ENCODE peak calls at places on chromosomes 6 and 20, in eight cellular contexts. V, H, I, B, U, S, J and Q are unnamed samples.
A peak's percentile ranks its signal among the peaks of the same experiment; 100 is the strongest.

GRCh38 chr6:8434727-8435092 is 635 bp downstream of the SLC35B3 start:
- DNase-seq in V (no peak), H (no peak), I (no peak), B (no peak), U (no peak), S (no peak), J (no peak), Q (no peak)

GRCh38 chr6:89527634-89528033 is 94.7 kb downstream of the ANKRD6 start:
- DNase-seq in V (no peak), H (peak; percentile 15), I (no peak), B (no peak), U (peak; percentile 16), S (no peak), J (no peak), Q (no peak)

GRCh38 chr20:51542033-51542893 is at the start of gene NFATC2:
- DNase-seq in V (peak; percentile 77), H (no peak), I (peak; percentile 23), B (no peak), U (no peak), S (peak; percentile 74), J (peak; percentile 96), Q (no peak)

GRCh38 chr6:105487040-105487787 is 84.3 kb upstream of the PREP start:
- DNase-seq in V (no peak), H (no peak), I (no peak), B (no peak), U (no peak), S (no peak), J (no peak), Q (no peak)

GRCh38 chr20:20503788-20504528 is 136.1 kb downstream of the INSM1 start:
- DNase-seq in V (no peak), H (peak; percentile 14), I (no peak), B (no peak), U (no peak), S (no peak), J (no peak), Q (no peak)

GRCh38 chr6:85483041-85483700 is 33.3 kb downstream of the NT5E start:
- DNase-seq in V (peak; percentile 90), H (peak; percentile 82), I (peak; percentile 82), B (peak; percentile 71), U (no peak), S (peak; percentile 76), J (peak; percentile 76), Q (peak; percentile 55)

GRCh38 chr6:165383323-165383722 is 73.9 kb upstream of the C6orf118 start:
- DNase-seq in V (no peak), H (no peak), I (no peak), B (no peak), U (no peak), S (no peak), J (no peak), Q (no peak)

GRCh38 chr20:43392561-43392960 is 65.1 kb upstream of the SRSF6 start:
- DNase-seq in V (no peak), H (no peak), I (no peak), B (no peak), U (no peak), S (no peak), J (no peak), Q (no peak)

GRCh38 chr6:97594834-97595233 is 311.8 kb upstream of the MMS22L start:
- DNase-seq in V (no peak), H (peak; percentile 60), I (no peak), B (peak; percentile 84), U (peak; percentile 14), S (no peak), J (no peak), Q (no peak)

GRCh38 chr6:136593748-136594490 is 43.7 kb upstream of the MAP7 start:
- DNase-seq in V (no peak), H (peak; percentile 100), I (peak; percentile 76), B (peak; percentile 100), U (peak; percentile 100), S (peak; percentile 31), J (no peak), Q (peak; percentile 89)

GRCh38 chr6:121678245-121678644 is 242.8 kb downstream of the GJA1 start:
- DNase-seq in V (no peak), H (no peak), I (no peak), B (peak; percentile 11), U (no peak), S (no peak), J (no peak), Q (no peak)

GRCh38 chr6:113989675-113990074 is 18.7 kb upstream of the HDAC2 start:
- DNase-seq in V (no peak), H (no peak), I (no peak), B (peak; percentile 27), U (no peak), S (no peak), J (no peak), Q (no peak)

GRCh38 chr6:100202417-100203194 is 208.6 kb upstream of the MCHR2 start:
- DNase-seq in V (no peak), H (peak; percentile 97), I (no peak), B (peak; percentile 93), U (peak; percentile 87), S (no peak), J (no peak), Q (no peak)

GRCh38 chr6:71080151-71080550 is 123.3 kb upstream of the B3GAT2 start:
- DNase-seq in V (no peak), H (no peak), I (no peak), B (no peak), U (no peak), S (no peak), J (no peak), Q (no peak)

GRCh38 chr20:51326241-51326819 is 216.2 kb downstream of the NFATC2 start:
- DNase-seq in V (peak; percentile 42), H (peak; percentile 58), I (peak; percentile 69), B (peak; percentile 76), U (no peak), S (peak; percentile 57), J (peak; percentile 38), Q (no peak)

GRCh38 chr20:17680128-17680835 is 1.8 kb downstream of the RRBP1 start:
- DNase-seq in V (peak; percentile 80), H (peak; percentile 86), I (peak; percentile 80), B (peak; percentile 71), U (no peak), S (peak; percentile 73), J (peak; percentile 10), Q (peak; percentile 53)

GRCh38 chr20:49310695-49311094 is 32.8 kb upstream of the ZNFX1 start:
- DNase-seq in V (no peak), H (peak; percentile 70), I (no peak), B (peak; percentile 19), U (no peak), S (no peak), J (no peak), Q (no peak)

GRCh38 chr6:155154158-155154830 is 109.5 kb upstream of the CLDN20 start:
- DNase-seq in V (no peak), H (peak; percentile 92), I (no peak), B (peak; percentile 96), U (peak; percentile 85), S (no peak), J (peak; percentile 71), Q (no peak)

DNA sequence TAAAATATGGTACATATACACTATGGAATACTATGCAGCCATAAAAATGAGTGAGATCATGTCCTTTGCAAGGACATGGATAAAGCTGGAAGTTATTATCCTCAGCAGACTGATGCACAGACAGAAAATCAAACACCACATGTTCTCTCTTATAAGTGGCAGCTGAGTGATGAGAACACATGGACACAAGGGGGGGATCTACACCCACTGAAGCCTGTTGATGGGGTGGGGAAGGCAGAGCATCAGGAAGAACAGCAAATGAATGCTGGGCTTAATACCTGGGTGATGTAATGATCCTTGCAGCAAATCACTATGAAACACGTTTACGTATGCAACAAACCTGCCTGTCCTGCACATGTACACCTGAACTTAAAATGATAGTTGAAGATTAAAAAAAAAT is 71.3 kb downstream of the MANEA start:
- DNase-seq in V (no peak), H (no peak), I (no peak), B (no peak), U (no peak), S (no peak), J (no peak), Q (no peak)
- TF ChIP-seq CTCF in V (no peak), H (no peak), I (no peak), B (no peak), U (no peak), S (no peak), J (no peak), Q (no peak)

DNA sequence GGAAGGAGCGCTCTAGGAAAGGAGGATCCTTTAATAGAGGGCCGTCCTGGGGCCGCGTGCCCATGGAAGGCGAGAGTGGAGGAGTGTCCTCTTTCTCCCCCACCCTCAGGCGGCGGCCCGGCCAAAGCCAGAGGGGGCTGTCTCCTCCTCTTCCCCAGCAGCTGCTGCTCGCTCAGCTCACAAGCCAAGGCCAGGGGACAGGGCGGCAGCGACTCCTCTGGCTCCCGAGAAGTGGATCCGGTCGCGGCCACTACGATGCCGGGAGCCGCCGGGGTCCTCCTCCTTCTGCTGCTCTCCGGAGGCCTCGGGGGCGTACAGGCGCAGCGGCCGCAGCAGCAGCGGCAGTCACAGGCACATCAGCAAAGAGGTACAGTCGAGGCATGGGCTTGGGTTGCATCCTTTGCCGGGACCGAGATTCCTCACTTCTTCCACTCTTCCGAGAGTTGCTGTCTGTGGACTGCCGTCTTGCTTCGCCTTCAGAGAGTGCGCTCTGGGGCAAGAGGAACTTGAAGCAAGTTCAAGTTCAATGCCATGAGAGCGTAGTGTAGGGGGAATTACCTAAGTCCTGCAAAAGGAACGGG is at the start of gene LAMA2:
- DNase-seq in V (peak; percentile 59), H (peak; percentile 76), I (peak; percentile 45), B (peak; percentile 55), U (no peak), S (peak; percentile 34), J (no peak), Q (no peak)
- TF ChIP-seq CTCF in V (no peak), H (peak; percentile 9), I (peak; percentile 12), B (peak; percentile 6), U (peak; percentile 35), S (no peak), J (no peak), Q (no peak)

GRCh38 chr6:25041676-25042598 is 106.2 kb upstream of the RIPOR2 start:
- DNase-seq in V (no peak), H (no peak), I (no peak), B (no peak), U (no peak), S (no peak), J (no peak), Q (no peak)

GRCh38 chr6:25042984-25043725 is 107.4 kb upstream of the RIPOR2 start:
- DNase-seq in V (no peak), H (no peak), I (no peak), B (no peak), U (no peak), S (no peak), J (no peak), Q (no peak)

GRCh38 chr6:25038992-25039391 is 103.2 kb upstream of the RIPOR2 start:
- DNase-seq in V (no peak), H (no peak), I (no peak), B (no peak), U (no peak), S (no peak), J (no peak), Q (no peak)

GRCh38 chr6:25038300-25038699 is 102.5 kb upstream of the RIPOR2 start:
- DNase-seq in V (no peak), H (no peak), I (no peak), B (no peak), U (no peak), S (no peak), J (no peak), Q (no peak)

GRCh38 chr6:25042599-25042936 is 106.8 kb upstream of the RIPOR2 start:
- DNase-seq in V (no peak), H (no peak), I (no peak), B (no peak), U (no peak), S (no peak), J (no peak), Q (no peak)
- TF ChIP-seq CTCF in V (no peak), H (no peak), I (no peak), B (no peak), U (no peak), S (no peak), J (no peak), Q (no peak)

GRCh38 chr6:43771210-43771857 is 1.3 kb downstream of the VEGFA start:
- DNase-seq in V (peak; percentile 86), H (peak; percentile 50), I (peak; percentile 78), B (peak; percentile 45), U (no peak), S (peak; percentile 80), J (peak; percentile 77), Q (no peak)
- TF ChIP-seq CTCF in V (no peak), H (no peak), I (no peak), B (no peak), U (no peak), S (no peak), J (no peak), Q (no peak)